ENCODE peak calls at places on chromosome 12, in five cellular contexts. One of them, this sample, is unnamed.

GRCh38 chr12:49369723-49370145 is 2.5 kb downstream of the SPATS2 start:
- DNase-seq in fibroblast of lung: peak
- DNase-seq in astrocyte of the spinal cord: peak
- DNase-seq in cardiac fibroblast: peak
- DNase-seq in fibroblast of mammary gland: peak
- DNase-seq in this sample: peak

GRCh38 chr12:89161553-89161952 is 190.7 kb downstream of the DUSP6 start:
- DNase-seq in fibroblast of lung: no peak
- DNase-seq in astrocyte of the spinal cord: no peak
- DNase-seq in cardiac fibroblast: no peak
- DNase-seq in fibroblast of mammary gland: no peak
- DNase-seq in this sample: peak

GRCh38 chr12:8501720-8502119 is 11.6 kb upstream of the CLEC4D start:
- DNase-seq in fibroblast of lung: no peak
- DNase-seq in astrocyte of the spinal cord: no peak
- DNase-seq in cardiac fibroblast: no peak
- DNase-seq in fibroblast of mammary gland: no peak
- DNase-seq in this sample: no peak

GRCh38 chr12:613996-614726 is 49.1 kb downstream of the NINJ2 start:
- DNase-seq in fibroblast of lung: no peak
- DNase-seq in astrocyte of the spinal cord: peak
- DNase-seq in cardiac fibroblast: peak
- DNase-seq in fibroblast of mammary gland: peak
- DNase-seq in this sample: no peak

GRCh38 chr12:58283553-58283952 is 342.2 kb downstream of the ATP23 start:
- DNase-seq in fibroblast of lung: no peak
- DNase-seq in astrocyte of the spinal cord: no peak
- DNase-seq in cardiac fibroblast: peak
- DNase-seq in fibroblast of mammary gland: no peak
- DNase-seq in this sample: no peak

GRCh38 chr12:55385911-55386310 is 14.4 kb upstream of the OR6C65 start:
- DNase-seq in fibroblast of lung: no peak
- DNase-seq in astrocyte of the spinal cord: no peak
- DNase-seq in cardiac fibroblast: no peak
- DNase-seq in fibroblast of mammary gland: no peak
- DNase-seq in this sample: no peak

GRCh38 chr12:132481771-132482745 is 7.9 kb upstream of the FBRSL1 start:
- DNase-seq in fibroblast of lung: no peak
- DNase-seq in astrocyte of the spinal cord: no peak
- DNase-seq in cardiac fibroblast: no peak
- DNase-seq in fibroblast of mammary gland: no peak
- DNase-seq in this sample: no peak

GRCh38 chr12:66014818-66015217 is 115.7 kb downstream of the LLPH start:
- DNase-seq in fibroblast of lung: peak
- DNase-seq in astrocyte of the spinal cord: peak
- DNase-seq in cardiac fibroblast: peak
- DNase-seq in fibroblast of mammary gland: peak
- DNase-seq in this sample: peak

GRCh38 chr12:112543666-112544185 is 125.0 kb downstream of the PTPN11 start:
- DNase-seq in fibroblast of lung: no peak
- DNase-seq in astrocyte of the spinal cord: no peak
- DNase-seq in cardiac fibroblast: no peak
- DNase-seq in fibroblast of mammary gland: no peak
- DNase-seq in this sample: no peak

GRCh38 chr12:15966426-15966825 is 55.3 kb downstream of the DERA start:
- DNase-seq in fibroblast of lung: no peak
- DNase-seq in astrocyte of the spinal cord: peak
- DNase-seq in cardiac fibroblast: peak
- DNase-seq in fibroblast of mammary gland: peak
- DNase-seq in this sample: peak

GRCh38 chr12:96218989-96219678 is 25.0 kb downstream of the ELK3 start:
- DNase-seq in fibroblast of lung: no peak
- DNase-seq in astrocyte of the spinal cord: no peak
- DNase-seq in cardiac fibroblast: no peak
- DNase-seq in fibroblast of mammary gland: no peak
- DNase-seq in this sample: peak
- H3K4me3 ChIP-seq in fibroblast of lung: no peak
- H3K4me3 ChIP-seq in astrocyte of the spinal cord: no peak
- H3K4me3 ChIP-seq in cardiac fibroblast: no peak
- H3K4me3 ChIP-seq in fibroblast of mammary gland: no peak
- H3K4me3 ChIP-seq in this sample: peak

DNA sequence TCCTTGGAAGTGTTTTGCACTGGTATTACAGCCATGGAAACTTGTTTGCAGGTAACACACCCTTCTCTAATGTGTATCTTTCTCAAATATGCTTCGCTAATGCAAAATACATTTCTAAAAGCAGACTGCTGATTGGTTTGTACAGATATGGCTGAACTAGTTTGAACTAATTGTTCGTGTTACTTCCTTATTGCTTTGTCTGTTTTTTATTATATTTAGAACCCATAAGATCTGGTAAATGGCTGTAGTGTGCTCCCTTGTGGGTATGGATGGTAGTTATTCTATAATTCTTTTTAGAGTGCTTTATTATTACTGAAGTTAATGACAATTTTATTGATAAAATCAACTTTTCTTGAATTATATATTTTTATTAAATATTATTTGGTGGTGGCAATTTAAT is 53.0 kb downstream of the ATF7IP start:
- DNase-seq in fibroblast of lung: peak
- DNase-seq in astrocyte of the spinal cord: peak
- DNase-seq in cardiac fibroblast: peak
- DNase-seq in fibroblast of mammary gland: peak
- DNase-seq in this sample: peak
- TF ChIP-seq CTCF in fibroblast of lung: no peak
- TF ChIP-seq CTCF in astrocyte of the spinal cord: peak
- TF ChIP-seq CTCF in cardiac fibroblast: peak
- TF ChIP-seq CTCF in fibroblast of mammary gland: peak
- TF ChIP-seq CTCF in this sample: no peak

GRCh38 chr12:84760091-84760490 is 152.5 kb downstream of the SLC6A15 start:
- DNase-seq in fibroblast of lung: no peak
- DNase-seq in astrocyte of the spinal cord: peak
- DNase-seq in cardiac fibroblast: no peak
- DNase-seq in fibroblast of mammary gland: peak
- DNase-seq in this sample: no peak
- H3K4me3 ChIP-seq in fibroblast of lung: no peak
- H3K4me3 ChIP-seq in astrocyte of the spinal cord: no peak
- H3K4me3 ChIP-seq in cardiac fibroblast: no peak
- H3K4me3 ChIP-seq in fibroblast of mammary gland: no peak
- H3K4me3 ChIP-seq in this sample: no peak

DNA sequence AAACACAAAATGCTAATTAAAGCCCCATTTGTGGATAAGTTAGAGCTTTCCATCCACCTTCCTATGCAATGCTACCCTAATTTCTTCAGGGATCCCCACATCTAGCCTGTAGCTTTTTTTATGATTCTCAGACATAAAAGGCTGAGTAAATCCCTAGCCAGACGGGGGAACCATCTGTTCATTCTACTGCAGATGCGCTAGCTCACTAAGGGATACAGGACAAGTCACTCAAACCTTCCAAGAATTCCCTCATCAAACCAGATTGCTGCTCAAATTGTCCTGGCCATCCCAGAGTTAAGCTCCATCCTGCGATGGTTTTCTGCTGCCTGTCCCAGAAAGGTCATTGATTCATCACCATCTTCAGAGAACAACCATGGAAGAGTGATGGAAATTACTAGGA is 56.7 kb downstream of the MYRFL start:
- DNase-seq in fibroblast of lung: no peak
- DNase-seq in astrocyte of the spinal cord: no peak
- DNase-seq in cardiac fibroblast: no peak
- DNase-seq in fibroblast of mammary gland: no peak
- DNase-seq in this sample: no peak
- TF ChIP-seq CTCF in fibroblast of lung: no peak
- TF ChIP-seq CTCF in astrocyte of the spinal cord: no peak
- TF ChIP-seq CTCF in cardiac fibroblast: no peak
- TF ChIP-seq CTCF in fibroblast of mammary gland: no peak
- TF ChIP-seq CTCF in this sample: no peak

DNA sequence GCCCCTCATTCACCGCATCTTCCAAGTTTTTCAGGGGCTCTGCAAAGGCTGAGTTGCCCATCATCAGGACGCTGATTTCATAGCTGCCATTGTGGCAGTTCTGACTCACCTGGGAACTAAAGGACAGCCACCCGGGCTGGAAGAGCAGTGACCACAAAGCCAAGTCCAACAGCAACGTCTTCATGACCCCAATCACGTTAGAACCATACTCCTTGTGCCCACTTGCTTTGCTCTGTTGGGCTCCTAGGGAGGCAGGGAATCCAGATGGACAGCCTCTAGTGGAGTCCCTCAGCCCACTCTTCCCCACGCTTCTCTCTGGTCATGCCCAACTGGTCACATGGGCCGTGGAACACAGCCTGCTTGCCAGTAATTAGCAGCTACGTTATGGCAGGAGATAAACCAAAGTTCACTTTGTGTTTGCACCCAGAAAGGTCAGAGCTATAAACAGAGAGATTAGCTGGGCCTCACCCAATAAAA is at the start of gene GUCY2C:
- DNase-seq in fibroblast of lung: no peak
- DNase-seq in astrocyte of the spinal cord: no peak
- DNase-seq in cardiac fibroblast: no peak
- DNase-seq in fibroblast of mammary gland: no peak
- DNase-seq in this sample: no peak
- H3K4me3 ChIP-seq in fibroblast of lung: no peak
- H3K4me3 ChIP-seq in astrocyte of the spinal cord: no peak
- H3K4me3 ChIP-seq in cardiac fibroblast: no peak
- H3K4me3 ChIP-seq in fibroblast of mammary gland: no peak
- H3K4me3 ChIP-seq in this sample: no peak